ENCODE peak calls at places on chromosomes 7 and 10, in eight cellular contexts. Q is ACHN; E is body of pancreas; S is choroid plexus epithelial cell; D is stimulated activated CD4-positive, alpha-beta T cell treated with anti-CD3 and anti-CD28 coated beads, Interleukin-2, amount 100 ng/mL, for 48 hours; U is activated CD8-positive, alpha-beta T cell treated with anti-CD3 and anti-CD28 coated beads, Interleukin-2, amount 10 ng/mL, durations not matched to agents 7 days and 5 days; J is T-cell; M is MCF 10A. G is an unnamed sample.

GRCh38 chr10:78849115-78849514 is 219.7 kb upstream of the ZMIZ1 start:
- DNase-seq in Q (no peak), E (no peak), S (no peak), D (no peak), U (no peak), J (no peak), M (no peak), G (no peak)

GRCh38 chr7:1716263-1717094 is 46.4 kb downstream of the ELFN1 start:
- DNase-seq in Q (no peak), E (no peak), S (peak; percentile 30), D (no peak), U (no peak), J (no peak), M (peak; percentile 38), G (no peak)

GRCh38 chr7:90610105-90610504 is 14.0 kb downstream of the CDK14 start:
- DNase-seq in Q (no peak), E (no peak), S (no peak), D (no peak), U (no peak), J (no peak), M (no peak), G (no peak)

GRCh38 chr7:34727464-34727995 is 69.5 kb downstream of the NPSR1 start:
- DNase-seq in Q (no peak), E (no peak), S (no peak), D (no peak), U (no peak), J (no peak), M (no peak), G (no peak)

GRCh38 chr10:127875916-127876315 is 16.8 kb downstream of the CLRN3 start:
- DNase-seq in Q (no peak), E (no peak), S (no peak), D (no peak), U (no peak), J (no peak), M (no peak), G (no peak)

GRCh38 chr7:114190387-114190786 is 224.2 kb upstream of the FOXP2 start:
- DNase-seq in Q (no peak), E (no peak), S (no peak), D (no peak), U (no peak), J (no peak), M (no peak), G (no peak)

GRCh38 chr7:44291066-44291732 is 34.2 kb downstream of the CAMK2B start:
- DNase-seq in Q (no peak), E (peak; percentile 62), S (peak; percentile 93), D (no peak), U (peak; percentile 11), J (no peak), M (no peak), G (no peak)

GRCh38 chr7:99128076-99128950 is 15.6 kb downstream of the SMURF1 start:
- DNase-seq in Q (no peak), E (peak; percentile 71), S (no peak), D (no peak), U (no peak), J (no peak), M (no peak), G (no peak)

GRCh38 chr7:2269468-2270460 is 27.7 kb downstream of the NUDT1 start:
- DNase-seq in Q (no peak), E (no peak), S (peak; percentile 83), D (no peak), U (no peak), J (no peak), M (peak; percentile 31), G (no peak)

GRCh38 chr7:155819186-155819585 is 6.9 kb upstream of the SHH start:
- DNase-seq in Q (no peak), E (no peak), S (no peak), D (no peak), U (no peak), J (no peak), M (no peak), G (no peak)

GRCh38 chr10:72564596-72564995 is 61.3 kb downstream of the MICU1 start:
- DNase-seq in Q (no peak), E (no peak), S (peak; percentile 90), D (no peak), U (no peak), J (no peak), M (no peak), G (no peak)

GRCh38 chr7:32088336-32088975 is 18.2 kb upstream of the PDE1C start:
- DNase-seq in Q (no peak), E (no peak), S (no peak), D (no peak), U (no peak), J (no peak), M (peak; percentile 54), G (no peak)

GRCh38 chr10:87961314-87961713 is 97.9 kb downstream of the PTEN start:
- DNase-seq in Q (no peak), E (no peak), S (peak; percentile 34), D (no peak), U (no peak), J (no peak), M (peak; percentile 53), G (no peak)

GRCh38 chr10:18437486-18437885 is 213.9 kb downstream of the NSUN6 start:
- DNase-seq in Q (no peak), E (no peak), S (peak; percentile 4), D (no peak), U (no peak), J (no peak), M (no peak), G (no peak)

GRCh38 chr10:122142652-122143237 is 128.4 kb upstream of the BTBD16 start:
- DNase-seq in Q (peak; percentile 29), E (no peak), S (no peak), D (peak; percentile 44), U (peak; percentile 36), J (no peak), M (no peak), G (peak; percentile 77)

GRCh38 chr7:43856996-43857395 is 12.3 kb downstream of the MRPS24 start:
- DNase-seq in Q (no peak), E (no peak), S (no peak), D (no peak), U (no peak), J (no peak), M (no peak), G (no peak)

GRCh38 chr7:309586-310228 is 19.7 kb downstream of the FOXL3 start:
- DNase-seq in Q (no peak), E (no peak), S (no peak), D (no peak), U (no peak), J (no peak), M (no peak), G (no peak)

GRCh38 chr7:128236924-128237586 is 4.0 kb upstream of the LEP start:
- DNase-seq in Q (peak; percentile 35), E (peak; percentile 52), S (peak; percentile 60), D (no peak), U (peak; percentile 70), J (no peak), M (peak; percentile 85), G (no peak)

GRCh38 chr10:48357631-48358030 is 51.2 kb downstream of the MAPK8 start:
- DNase-seq in Q (no peak), E (no peak), S (no peak), D (no peak), U (no peak), J (no peak), M (no peak), G (no peak)

G was measured in HAP-1.